ENCODE peak calls at places on chromosomes 7 and 10, in ten cellular contexts. One of them, this sample, is unnamed. For H3K27me3, the result is how much of the 10 kb centered on the place peaks cover.

GRCh38 chr7:150992833-150993302 is 2.1 kb downstream of the NOS3 start:
- DNase-seq in pancreas: no peak
- DNase-seq in IMR-90: no peak
- DNase-seq in colonic mucosa: no peak
- DNase-seq in CD4-positive, alpha-beta T cell: no peak
- DNase-seq in breast epithelium: no peak
- DNase-seq in CD4-positive, CD25-positive, alpha-beta regulatory T cell: no peak
- DNase-seq in mesenchymal stem cell: peak
- DNase-seq in ascending aorta: no peak
- DNase-seq in mammary epithelial cell: no peak
- DNase-seq in this sample: no peak

GRCh38 chr10:43211431-43212042 is 55.3 kb downstream of the RASGEF1A start:
- DNase-seq in breast epithelium: peak
- DNase-seq in CD4-positive, alpha-beta T cell: no peak
- DNase-seq in colonic mucosa: no peak
- DNase-seq in ascending aorta: no peak
- DNase-seq in pancreas: no peak
- DNase-seq in CD4-positive, CD25-positive, alpha-beta regulatory T cell: no peak
- DNase-seq in mammary epithelial cell: no peak
- DNase-seq in IMR-90: no peak
- DNase-seq in mesenchymal stem cell: no peak
- DNase-seq in this sample: no peak

GRCh38 chr10:15137636-15138035 is 30.9 kb downstream of the NMT2 start:
- DNase-seq in mammary epithelial cell: no peak
- DNase-seq in IMR-90: no peak
- DNase-seq in mesenchymal stem cell: peak
- DNase-seq in pancreas: no peak
- DNase-seq in colonic mucosa: no peak
- DNase-seq in CD4-positive, alpha-beta T cell: no peak
- DNase-seq in ascending aorta: no peak
- DNase-seq in breast epithelium: no peak
- DNase-seq in CD4-positive, CD25-positive, alpha-beta regulatory T cell: no peak
- DNase-seq in this sample: no peak

GRCh38 chr10:30118590-30118989 is 59.2 kb upstream of the JCAD start:
- DNase-seq in mammary epithelial cell: no peak
- DNase-seq in CD4-positive, CD25-positive, alpha-beta regulatory T cell: no peak
- DNase-seq in IMR-90: no peak
- DNase-seq in breast epithelium: no peak
- DNase-seq in mesenchymal stem cell: no peak
- DNase-seq in ascending aorta: no peak
- DNase-seq in colonic mucosa: no peak
- DNase-seq in CD4-positive, alpha-beta T cell: no peak
- DNase-seq in pancreas: no peak
- DNase-seq in this sample: no peak

GRCh38 chr10:119542357-119542989 is at the start of gene RGS10:
- DNase-seq in mesenchymal stem cell: peak
- DNase-seq in pancreas: peak
- DNase-seq in ascending aorta: peak
- DNase-seq in CD4-positive, alpha-beta T cell: peak
- DNase-seq in IMR-90: peak
- DNase-seq in CD4-positive, CD25-positive, alpha-beta regulatory T cell: peak
- DNase-seq in breast epithelium: no peak
- DNase-seq in colonic mucosa: peak
- DNase-seq in mammary epithelial cell: peak
- DNase-seq in this sample: peak

GRCh38 chr10:80196270-80196949 is 8.9 kb downstream of the ANXA11 start:
- DNase-seq in IMR-90: peak
- DNase-seq in ascending aorta: peak
- DNase-seq in breast epithelium: no peak
- DNase-seq in pancreas: peak
- DNase-seq in colonic mucosa: peak
- DNase-seq in CD4-positive, CD25-positive, alpha-beta regulatory T cell: peak
- DNase-seq in CD4-positive, alpha-beta T cell: peak
- DNase-seq in mesenchymal stem cell: no peak
- DNase-seq in mammary epithelial cell: peak
- DNase-seq in this sample: peak

GRCh38 chr7:133854739-133855138 is 272.4 kb upstream of the LRGUK start:
- DNase-seq in mesenchymal stem cell: peak
- DNase-seq in mammary epithelial cell: peak
- DNase-seq in ascending aorta: no peak
- DNase-seq in colonic mucosa: no peak
- DNase-seq in IMR-90: peak
- DNase-seq in CD4-positive, CD25-positive, alpha-beta regulatory T cell: peak
- DNase-seq in pancreas: no peak
- DNase-seq in breast epithelium: no peak
- DNase-seq in CD4-positive, alpha-beta T cell: no peak
- DNase-seq in this sample: peak

GRCh38 chr7:21281193-21281592 is 146.7 kb upstream of the SP4 start:
- DNase-seq in CD4-positive, CD25-positive, alpha-beta regulatory T cell: no peak
- DNase-seq in breast epithelium: no peak
- DNase-seq in CD4-positive, alpha-beta T cell: no peak
- DNase-seq in mammary epithelial cell: no peak
- DNase-seq in ascending aorta: no peak
- DNase-seq in colonic mucosa: no peak
- DNase-seq in mesenchymal stem cell: no peak
- DNase-seq in pancreas: no peak
- DNase-seq in IMR-90: no peak
- DNase-seq in this sample: no peak

GRCh38 chr7:117143066-117143465 is 179.8 kb downstream of the WNT2 start:
- DNase-seq in breast epithelium: no peak
- DNase-seq in CD4-positive, CD25-positive, alpha-beta regulatory T cell: no peak
- DNase-seq in colonic mucosa: no peak
- DNase-seq in pancreas: no peak
- DNase-seq in ascending aorta: no peak
- DNase-seq in IMR-90: no peak
- DNase-seq in CD4-positive, alpha-beta T cell: no peak
- DNase-seq in mesenchymal stem cell: no peak
- DNase-seq in mammary epithelial cell: no peak
- DNase-seq in this sample: no peak

GRCh38 chr10:64363687-64364086 is 842.5 kb downstream of the REEP3 start:
- DNase-seq in IMR-90: no peak
- DNase-seq in breast epithelium: no peak
- DNase-seq in mammary epithelial cell: no peak
- DNase-seq in mesenchymal stem cell: no peak
- DNase-seq in pancreas: no peak
- DNase-seq in CD4-positive, alpha-beta T cell: no peak
- DNase-seq in ascending aorta: no peak
- DNase-seq in colonic mucosa: no peak
- DNase-seq in CD4-positive, CD25-positive, alpha-beta regulatory T cell: no peak
- DNase-seq in this sample: no peak

GRCh38 chr7:44284216-44284615 is 41.2 kb downstream of the CAMK2B start:
- DNase-seq in colonic mucosa: no peak
- DNase-seq in CD4-positive, alpha-beta T cell: no peak
- DNase-seq in mammary epithelial cell: no peak
- DNase-seq in pancreas: no peak
- DNase-seq in ascending aorta: peak
- DNase-seq in mesenchymal stem cell: no peak
- DNase-seq in CD4-positive, CD25-positive, alpha-beta regulatory T cell: no peak
- DNase-seq in IMR-90: peak
- DNase-seq in breast epithelium: peak
- DNase-seq in this sample: no peak
- H3K27ac ChIP-seq in colonic mucosa: no peak
- H3K27ac ChIP-seq in CD4-positive, alpha-beta T cell: no peak
- H3K27ac ChIP-seq in mammary epithelial cell: no peak
- H3K27ac ChIP-seq in pancreas: no peak
- H3K27ac ChIP-seq in ascending aorta: no peak
- H3K27ac ChIP-seq in mesenchymal stem cell: no peak
- H3K27ac ChIP-seq in CD4-positive, CD25-positive, alpha-beta regulatory T cell: no peak
- H3K27ac ChIP-seq in IMR-90: no peak
- H3K27ac ChIP-seq in breast epithelium: no peak
- H3K27ac ChIP-seq in this sample: no peak

GRCh38 chr10:71635251-71635866 is 84.2 kb downstream of the C10orf105 start:
- DNase-seq in breast epithelium: no peak
- DNase-seq in CD4-positive, CD25-positive, alpha-beta regulatory T cell: no peak
- DNase-seq in CD4-positive, alpha-beta T cell: no peak
- DNase-seq in mammary epithelial cell: no peak
- DNase-seq in IMR-90: no peak
- DNase-seq in ascending aorta: no peak
- DNase-seq in mesenchymal stem cell: no peak
- DNase-seq in colonic mucosa: peak
- DNase-seq in pancreas: peak
- DNase-seq in this sample: no peak
- H3K27me3 ChIP-seq in breast epithelium: under half
- H3K27me3 ChIP-seq in CD4-positive, CD25-positive, alpha-beta regulatory T cell: under half
- H3K27me3 ChIP-seq in CD4-positive, alpha-beta T cell: under half
- H3K27me3 ChIP-seq in mammary epithelial cell: under half
- H3K27me3 ChIP-seq in IMR-90: half or more
- H3K27me3 ChIP-seq in ascending aorta: under half
- H3K27me3 ChIP-seq in mesenchymal stem cell: half or more
- H3K27me3 ChIP-seq in colonic mucosa: under half
- H3K27me3 ChIP-seq in pancreas: under half
- H3K27me3 ChIP-seq in this sample: under half

DNA sequence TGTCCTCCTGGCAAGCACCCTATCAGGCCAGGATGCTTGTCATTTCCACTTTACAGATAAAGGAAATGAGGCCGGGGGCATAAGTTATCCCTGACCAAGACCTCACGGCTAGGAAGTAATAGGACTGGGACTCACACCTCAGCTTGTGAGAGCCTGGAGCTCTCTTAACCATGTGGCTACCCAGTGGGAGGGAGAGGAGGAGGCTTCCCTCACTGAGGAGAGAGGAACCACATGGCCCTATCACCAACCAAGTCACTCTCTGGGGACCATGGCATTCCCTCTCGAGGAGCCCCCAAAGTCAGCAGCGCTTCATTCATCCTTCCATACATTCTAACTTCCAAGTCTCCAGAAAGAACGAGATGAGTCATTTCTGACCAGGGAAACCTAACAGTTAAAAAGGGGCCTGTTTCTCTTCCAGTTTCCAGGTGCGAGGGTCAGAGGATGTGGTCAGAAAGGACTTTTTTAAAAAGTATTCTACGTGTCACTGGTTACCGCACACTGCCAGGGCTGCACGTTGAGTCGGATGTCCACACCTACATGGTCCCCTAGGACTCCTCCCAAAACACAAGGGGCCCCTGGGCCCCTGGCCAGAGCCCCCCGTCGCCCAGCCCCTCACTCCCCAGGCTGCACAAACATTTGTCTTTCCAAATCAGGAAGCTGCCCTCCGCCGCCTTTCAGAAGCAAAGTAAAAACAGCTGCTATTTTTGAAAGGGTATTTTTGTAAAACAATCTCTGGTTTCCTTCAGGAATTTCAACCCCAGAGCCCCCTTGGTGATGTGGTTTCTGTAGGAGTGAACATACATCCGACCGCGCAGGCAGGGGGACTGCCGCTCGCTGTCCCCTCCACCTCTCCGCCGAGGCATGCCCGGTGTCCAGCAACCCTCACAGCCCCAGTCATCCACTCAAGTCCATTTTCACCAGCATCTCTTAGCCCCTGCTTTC is 128.2 kb upstream of the CHST15 start:
- DNase-seq in IMR-90: no peak
- DNase-seq in CD4-positive, alpha-beta T cell: no peak
- DNase-seq in mammary epithelial cell: peak
- DNase-seq in CD4-positive, CD25-positive, alpha-beta regulatory T cell: no peak
- DNase-seq in ascending aorta: peak
- DNase-seq in mesenchymal stem cell: peak
- DNase-seq in colonic mucosa: no peak
- DNase-seq in breast epithelium: no peak
- DNase-seq in pancreas: no peak
- DNase-seq in this sample: no peak
- H3K27ac ChIP-seq in IMR-90: no peak
- H3K27ac ChIP-seq in CD4-positive, alpha-beta T cell: no peak
- H3K27ac ChIP-seq in mammary epithelial cell: no peak
- H3K27ac ChIP-seq in CD4-positive, CD25-positive, alpha-beta regulatory T cell: no peak
- H3K27ac ChIP-seq in ascending aorta: peak
- H3K27ac ChIP-seq in mesenchymal stem cell: peak
- H3K27ac ChIP-seq in colonic mucosa: no peak
- H3K27ac ChIP-seq in breast epithelium: no peak
- H3K27ac ChIP-seq in pancreas: no peak
- H3K27ac ChIP-seq in this sample: no peak

GRCh38 chr7:155363146-155363539 is 65.5 kb downstream of the INSIG1 start:
- DNase-seq in ascending aorta: no peak
- DNase-seq in mammary epithelial cell: no peak
- DNase-seq in colonic mucosa: no peak
- DNase-seq in CD4-positive, CD25-positive, alpha-beta regulatory T cell: no peak
- DNase-seq in IMR-90: no peak
- DNase-seq in breast epithelium: no peak
- DNase-seq in CD4-positive, alpha-beta T cell: no peak
- DNase-seq in pancreas: no peak
- DNase-seq in mesenchymal stem cell: no peak
- DNase-seq in this sample: no peak

GRCh38 chr7:155362380-155363145 is 64.9 kb downstream of the INSIG1 start:
- DNase-seq in breast epithelium: no peak
- DNase-seq in pancreas: no peak
- DNase-seq in mammary epithelial cell: no peak
- DNase-seq in CD4-positive, CD25-positive, alpha-beta regulatory T cell: no peak
- DNase-seq in ascending aorta: no peak
- DNase-seq in IMR-90: no peak
- DNase-seq in mesenchymal stem cell: no peak
- DNase-seq in CD4-positive, alpha-beta T cell: no peak
- DNase-seq in colonic mucosa: no peak
- DNase-seq in this sample: no peak

GRCh38 chr7:155361947-155362346 is 64.3 kb downstream of the INSIG1 start:
- DNase-seq in mammary epithelial cell: no peak
- DNase-seq in mesenchymal stem cell: no peak
- DNase-seq in ascending aorta: no peak
- DNase-seq in colonic mucosa: no peak
- DNase-seq in pancreas: no peak
- DNase-seq in CD4-positive, alpha-beta T cell: no peak
- DNase-seq in CD4-positive, CD25-positive, alpha-beta regulatory T cell: no peak
- DNase-seq in breast epithelium: no peak
- DNase-seq in IMR-90: no peak
- DNase-seq in this sample: no peak

GRCh38 chr7:155365146-155365874 is 67.6 kb downstream of the INSIG1 start:
- DNase-seq in breast epithelium: no peak
- DNase-seq in mammary epithelial cell: no peak
- DNase-seq in pancreas: no peak
- DNase-seq in ascending aorta: no peak
- DNase-seq in colonic mucosa: no peak
- DNase-seq in CD4-positive, alpha-beta T cell: no peak
- DNase-seq in mesenchymal stem cell: no peak
- DNase-seq in IMR-90: no peak
- DNase-seq in CD4-positive, CD25-positive, alpha-beta regulatory T cell: no peak
- DNase-seq in this sample: no peak

DNA sequence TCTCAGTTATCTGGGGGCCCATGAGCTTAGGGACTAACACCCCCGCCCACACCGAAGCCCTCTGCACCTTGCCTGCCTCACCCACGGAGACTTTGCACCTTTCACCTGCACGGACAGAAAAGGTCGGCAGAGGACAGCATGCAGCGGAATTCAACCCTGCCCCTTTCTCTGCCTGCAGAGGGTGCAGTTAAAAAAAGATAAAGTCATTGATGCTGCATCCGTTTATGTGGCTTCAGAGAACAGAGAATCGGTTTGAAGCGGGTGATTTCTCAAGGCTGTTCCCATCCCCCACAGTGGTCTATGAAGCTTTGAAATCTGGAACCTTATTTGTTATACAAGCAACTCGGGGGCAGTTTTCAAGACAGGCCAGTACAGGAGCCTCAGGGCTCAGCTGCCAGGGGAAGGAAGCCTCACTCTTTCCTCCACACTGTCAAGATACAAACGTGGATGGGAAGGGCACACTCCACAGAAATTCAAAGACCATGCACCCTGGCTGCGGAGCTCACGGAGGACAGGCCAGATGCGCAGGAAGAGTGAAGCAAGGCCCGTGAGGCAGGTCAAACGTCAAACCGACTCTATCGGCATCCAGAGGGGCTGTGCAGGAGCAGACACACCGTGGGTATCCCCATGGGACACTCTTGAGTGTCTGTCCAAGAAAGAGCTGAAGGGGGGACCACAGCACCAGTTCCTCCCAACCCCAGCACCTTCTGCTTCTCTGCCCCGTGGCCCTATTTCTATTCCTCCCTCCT is 66.3 kb downstream of the INSIG1 start:
- DNase-seq in CD4-positive, CD25-positive, alpha-beta regulatory T cell: no peak
- DNase-seq in CD4-positive, alpha-beta T cell: no peak
- DNase-seq in ascending aorta: no peak
- DNase-seq in IMR-90: no peak
- DNase-seq in mammary epithelial cell: no peak
- DNase-seq in mesenchymal stem cell: no peak
- DNase-seq in colonic mucosa: no peak
- DNase-seq in breast epithelium: no peak
- DNase-seq in pancreas: no peak
- DNase-seq in this sample: no peak
- H3K27me3 ChIP-seq in CD4-positive, CD25-positive, alpha-beta regulatory T cell: under half
- H3K27me3 ChIP-seq in CD4-positive, alpha-beta T cell: under half
- H3K27me3 ChIP-seq in ascending aorta: under half
- H3K27me3 ChIP-seq in IMR-90: half or more
- H3K27me3 ChIP-seq in mammary epithelial cell: under half
- H3K27me3 ChIP-seq in mesenchymal stem cell: half or more
- H3K27me3 ChIP-seq in colonic mucosa: under half
- H3K27me3 ChIP-seq in breast epithelium: under half
- H3K27me3 ChIP-seq in pancreas: under half
- H3K27me3 ChIP-seq in this sample: under half